ENCODE peak calls at places on chromosomes 4 and X, in six cellular contexts. M is neuronal stem cell, B is IMR-90, G is mesendoderm, Q is mesenchymal stem cell, V is H1. Y is an unnamed sample.

GRCh38 chr4:100657187-100657586 is 139.4 kb upstream of the EMCN start:
- DNase-seq in M (no peak), B (no peak), G (peak), Q (no peak), V (no peak), Y (no peak)

GRCh38 chrX:31268359-31268758 is 196.5 kb upstream of the FTHL17 start:
- DNase-seq in M (no peak), B (peak), G (peak), Q (peak), V (no peak), Y (no peak)

GRCh38 chr4:41882622-41883347 is 52.4 kb upstream of the TMEM33 start:
- DNase-seq in M (no peak), B (peak), G (peak), Q (peak), V (peak), Y (no peak)

GRCh38 chr4:3238721-3239120 is 10.2 kb upstream of the MSANTD1 start:
- DNase-seq in M (no peak), B (no peak), G (no peak), Q (no peak), V (no peak), Y (no peak)

GRCh38 chrX:10582945-10583344 is 37.4 kb downstream of the MID1 start:
- DNase-seq in M (no peak), B (peak), G (no peak), Q (no peak), V (no peak), Y (no peak)

GRCh38 chr4:152106113-152106763 is 345.4 kb upstream of the GATB start:
- DNase-seq in M (no peak), B (peak), G (peak), Q (peak), V (no peak), Y (peak)

GRCh38 chrX:19579485-19579884 is 64.2 kb upstream of the MAP3K15 start:
- DNase-seq in M (no peak), B (peak), G (no peak), Q (peak), V (no peak), Y (no peak)

GRCh38 chr4:112284166-112284565 is 1.5 kb downstream of the TIFA start:
- DNase-seq in M (no peak), B (peak), G (no peak), Q (peak), V (no peak), Y (no peak)

GRCh38 chr4:82423245-82424054 is 6.8 kb downstream of the HNRNPDL start:
- DNase-seq in M (no peak), B (peak), G (no peak), Q (peak), V (no peak), Y (peak)

GRCh38 chrX:27548624-27549023 is 41.5 kb upstream of the DCAF8L2 start:
- DNase-seq in M (no peak), B (no peak), G (no peak), Q (no peak), V (no peak), Y (no peak)

GRCh38 chr4:134546279-134546678 is 344.7 kb upstream of the PABPC4L start:
- DNase-seq in M (no peak), B (no peak), G (no peak), Q (no peak), V (no peak), Y (no peak)

GRCh38 chr4:139528377-139529005 is 27.5 kb downstream of the SETD7 start:
- DNase-seq in M (no peak), B (peak), G (no peak), Q (peak), V (no peak), Y (no peak)

GRCh38 chrX:153643431-153644351 is 3.3 kb upstream of the DUSP9 start:
- DNase-seq in M (no peak), B (no peak), G (no peak), Q (peak), V (no peak), Y (no peak)

GRCh38 chrX:57977992-57978391 is 67.7 kb upstream of the ZXDA start:
- DNase-seq in M (no peak), B (no peak), G (no peak), Q (no peak), V (no peak), Y (no peak)

GRCh38 chr4:81472249-81473085 is 760 bp upstream of the RASGEF1B start:
- DNase-seq in M (peak), B (no peak), G (peak), Q (peak), V (no peak), Y (peak)

GRCh38 chrX:129655547-129656248 is 942 bp upstream of the APLN start:
- DNase-seq in M (no peak), B (no peak), G (peak), Q (peak), V (no peak), Y (no peak)

DNA sequence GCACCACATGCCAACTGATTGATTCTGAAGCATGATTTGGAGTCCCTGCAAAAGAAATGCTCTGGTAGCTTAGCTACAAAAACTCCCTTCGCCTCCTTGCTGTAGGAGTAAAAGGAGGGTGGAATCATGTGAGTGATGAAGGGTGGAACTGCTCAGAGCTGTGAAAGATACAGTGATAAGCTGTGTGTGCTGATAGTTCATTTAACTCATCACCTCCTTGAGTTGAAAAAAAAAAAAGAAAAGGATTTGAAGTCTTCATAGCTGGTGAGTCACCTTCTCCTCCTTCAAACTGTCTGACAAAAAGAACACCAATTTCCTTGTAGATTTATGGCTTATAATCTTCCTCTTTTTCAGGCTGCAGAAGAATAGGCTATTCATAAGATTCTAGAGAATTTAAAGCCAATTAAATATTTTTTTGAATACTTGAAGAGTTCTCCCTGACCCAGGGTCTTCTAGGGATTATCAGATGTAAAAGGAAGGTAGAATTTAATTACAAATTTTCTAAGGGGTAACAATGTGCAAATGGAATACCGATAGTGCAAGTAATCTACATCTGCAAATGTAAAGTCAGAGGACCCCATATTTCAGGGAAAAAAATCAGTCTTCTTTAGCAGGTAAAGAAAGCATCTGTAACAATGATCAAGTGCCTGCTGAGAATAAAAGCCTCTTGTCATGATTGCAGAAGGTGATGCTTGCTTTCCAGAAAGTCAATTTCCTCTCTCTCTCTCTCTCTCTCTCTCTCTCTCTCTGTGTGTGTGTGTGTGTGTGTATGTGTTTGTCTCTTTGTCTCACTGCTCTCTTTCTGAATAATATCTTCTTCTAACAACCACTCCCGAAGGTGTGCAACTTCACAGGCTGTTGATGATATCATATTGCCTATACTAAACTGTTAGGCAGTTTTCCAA is 208.8 kb upstream of the VEGFC start:
- DNase-seq in M (no peak), B (peak), G (no peak), Q (peak), V (no peak), Y (no peak)
- H3K4me3 ChIP-seq in M (no peak), B (no peak), G (no peak), Q (no peak), V (no peak), Y (no peak)

GRCh38 chrX:1059576-1060561 is 152.6 kb downstream of the CRLF2 start:
- DNase-seq in M (no peak), B (no peak), G (no peak), Q (no peak), V (no peak), Y (no peak)
- H4K8ac ChIP-seq in M (no peak), B (no peak), G (no peak), Q (no peak), V (peak), Y (no peak)

GRCh38 chr4:104488151-104488550 is 6.5 kb downstream of the CXXC4 start:
- DNase-seq in M (no peak), B (no peak), G (no peak), Q (no peak), V (no peak), Y (no peak)
- H2BK120ac ChIP-seq in M (no peak), B (no peak), G (no peak), Q (no peak), V (no peak), Y (no peak)

DNA sequence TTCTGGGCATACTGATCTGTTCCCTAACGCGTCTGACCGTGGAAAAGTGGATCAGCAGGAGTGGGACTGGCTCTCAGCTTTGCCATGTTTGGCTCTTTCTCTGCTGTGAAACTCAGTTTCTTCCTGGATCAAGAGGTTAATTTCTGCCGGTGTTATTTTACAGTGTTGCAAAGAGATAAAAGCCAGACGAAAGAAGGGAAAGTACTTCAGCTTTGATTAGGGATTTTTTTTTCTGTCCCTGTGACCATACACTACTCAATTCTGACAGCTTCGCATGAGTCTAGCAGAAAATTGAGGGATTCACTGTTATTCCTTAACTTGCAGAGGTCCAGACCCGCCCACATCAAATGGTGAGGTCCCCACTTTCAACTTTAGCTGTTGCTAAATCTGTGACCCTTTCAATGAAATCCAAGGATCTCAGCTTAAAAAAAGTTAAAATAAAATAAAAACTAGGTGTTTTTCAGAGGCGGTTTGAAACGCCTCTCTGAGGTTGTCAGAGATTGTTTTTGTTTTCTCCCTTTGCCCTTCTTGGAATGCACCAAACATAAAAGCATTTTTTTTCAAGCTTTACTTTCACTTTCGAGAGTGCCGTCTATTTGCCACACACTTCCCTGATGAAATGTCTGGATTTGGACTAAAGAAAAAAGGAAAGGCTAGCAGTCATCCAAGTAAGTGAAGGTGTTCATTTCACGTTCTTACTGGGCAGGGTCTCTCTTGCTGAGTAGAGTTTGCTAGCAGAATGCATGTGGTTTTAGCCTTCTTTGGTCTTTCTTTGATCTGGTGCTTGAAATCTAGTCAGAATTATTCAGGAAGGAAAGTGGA is at the start of gene TLR3:
- DNase-seq in M (no peak), B (peak), G (no peak), Q (peak), V (peak), Y (no peak)
- H3K4me3 ChIP-seq in M (no peak), B (peak), G (no peak), Q (peak), V (no peak), Y (no peak)

DNA sequence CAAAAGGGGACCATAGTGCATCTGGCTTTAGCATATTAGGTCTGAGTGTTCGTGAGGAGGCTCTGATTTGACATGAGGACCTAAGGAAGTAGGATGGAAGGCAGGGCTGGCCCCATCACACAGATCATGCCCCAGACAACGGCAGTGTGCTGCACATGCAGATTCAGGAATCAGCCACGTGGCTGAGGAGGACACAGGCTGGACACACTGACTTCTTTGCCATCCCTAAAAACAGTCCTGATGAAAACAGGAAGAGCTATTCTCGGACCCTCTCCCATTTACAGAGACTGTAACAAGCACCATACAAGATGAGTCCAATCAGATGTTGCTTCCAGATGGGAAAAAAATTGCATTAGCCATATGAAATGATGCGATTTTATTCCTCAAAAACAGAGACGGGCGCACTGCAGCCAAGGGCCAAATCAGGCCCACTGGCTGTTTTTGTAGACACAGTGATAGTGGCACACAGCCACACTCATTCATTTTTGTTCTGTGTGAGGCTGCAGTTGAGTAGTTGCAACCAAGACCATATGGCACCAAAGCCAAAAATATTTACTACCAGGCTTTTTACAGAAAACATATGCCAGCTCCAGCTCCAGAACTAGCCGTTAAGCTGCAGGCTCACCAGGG is 41.0 kb downstream of the ACSL1 start:
- DNase-seq in M (no peak), B (no peak), G (no peak), Q (no peak), V (no peak), Y (no peak)
- H4K8ac ChIP-seq in M (no peak), B (no peak), G (no peak), Q (no peak), V (no peak), Y (no peak)

GRCh38 chrX:136880003-136880451 is 498 bp downstream of the RBMX start:
- DNase-seq in M (no peak), B (no peak), G (peak), Q (peak), V (peak), Y (peak)
- H2BK120ac ChIP-seq in M (no peak), B (no peak), G (peak), Q (no peak), V (no peak), Y (peak)

GRCh38 chr4:48727666-48728459 is 52.2 kb downstream of the FRYL start:
- DNase-seq in M (no peak), B (no peak), G (peak), Q (no peak), V (no peak), Y (no peak)
- H3K4me3 ChIP-seq in M (no peak), B (no peak), G (no peak), Q (no peak), V (no peak), Y (no peak)

GRCh38 chr4:39458505-39459300 is at the start of the genes LIAS and RPL9:
- DNase-seq in M (peak), B (peak), G (peak), Q (peak), V (peak), Y (peak)
- H4K8ac ChIP-seq in M (no peak), B (peak), G (peak), Q (peak), V (peak), Y (peak)

GRCh38 chr4:76459291-76459723 is 24.3 kb downstream of the SHROOM3 start:
- DNase-seq in M (peak), B (peak), G (peak), Q (peak), V (no peak), Y (peak)
- H2BK120ac ChIP-seq in M (no peak), B (peak), G (peak), Q (no peak), V (peak), Y (peak)

Y was measured in trophoblast cell.